ENCODE peak calls at places on chromosomes 11 and 22, in six cellular contexts. E is heart right ventricle; D is fibroblast of lung; M is CD8-positive, alpha-beta T cell; N is IMR-90; B is suprapubic skin. V is an unnamed sample. For H3K36me3 and H3K9me3, the result is how much of the 10 kb centered on the place peaks cover.

GRCh38 chr11:11787305-11788066 is 54.3 kb upstream of the USP47 start:
- DNase-seq in E (peak), D (peak), M (peak), N (peak), B (peak), V (peak)

GRCh38 chr11:64011371-64011770 is 24.4 kb upstream of the FLRT1 start:
- DNase-seq in E (no peak), D (no peak), M (no peak), N (no peak), B (no peak), V (no peak)

GRCh38 chr22:48906177-48906835 is 921.4 kb downstream of the BRD1 start:
- DNase-seq in E (no peak), D (no peak), M (no peak), N (no peak), B (no peak), V (peak)

GRCh38 chr11:69268911-69269310 is 25.0 kb upstream of the MYEOV start:
- DNase-seq in E (no peak), D (no peak), M (no peak), N (no peak), B (no peak), V (no peak)

GRCh38 chr22:28925916-28926315 is 42.5 kb downstream of the ZNRF3 start:
- DNase-seq in E (no peak), D (no peak), M (no peak), N (no peak), B (no peak), V (peak)

GRCh38 chr11:86108146-86108545 is 39.3 kb upstream of the PICALM start:
- DNase-seq in E (no peak), D (no peak), M (no peak), N (no peak), B (no peak), V (no peak)

GRCh38 chr11:70650075-70650909 is 252.0 kb downstream of the CTTN start:
- DNase-seq in E (peak), D (peak), M (no peak), N (peak), B (no peak), V (peak)

GRCh38 chr11:10309163-10310093 is 4.6 kb downstream of the ADM start:
- DNase-seq in E (peak), D (peak), M (no peak), N (peak), B (peak), V (peak)

GRCh38 chr22:42388130-42388797 is 43.9 kb downstream of the NFAM1 start:
- DNase-seq in E (no peak), D (no peak), M (no peak), N (peak), B (no peak), V (no peak)

GRCh38 chr11:121583825-121584224 is 131.1 kb upstream of the SORL1-AS1 start:
- DNase-seq in E (no peak), D (no peak), M (no peak), N (no peak), B (no peak), V (no peak)

GRCh38 chr11:19547044-19547443 is 165.6 kb upstream of the NAV2 start:
- DNase-seq in E (no peak), D (no peak), M (no peak), N (no peak), B (no peak), V (no peak)

GRCh38 chr11:58318532-58318931 is 40.3 kb downstream of the OR5B17 start:
- DNase-seq in E (no peak), D (peak), M (no peak), N (peak), B (no peak), V (no peak)

GRCh38 chr11:24588075-24588474 is 91.2 kb downstream of the LUZP2 start:
- DNase-seq in E (no peak), D (peak), M (no peak), N (peak), B (no peak), V (no peak)

GRCh38 chr11:23570828-23571227 is 710.6 kb upstream of the CCDC179 start:
- DNase-seq in E (no peak), D (peak), M (no peak), N (peak), B (no peak), V (no peak)

GRCh38 chr11:96279421-96280290 is 63.3 kb downstream of the MAML2 start:
- DNase-seq in E (no peak), D (peak), M (no peak), N (peak), B (no peak), V (no peak)

GRCh38 chr11:63505857-63506528 is at the start of gene LGALS12:
- DNase-seq in E (no peak), D (peak), M (no peak), N (no peak), B (no peak), V (peak)

GRCh38 chr22:38767313-38767712 is 11.5 kb upstream of the SUN2 start:
- DNase-seq in E (no peak), D (no peak), M (no peak), N (no peak), B (no peak), V (no peak)

GRCh38 chr11:72838691-72839305 is 24.6 kb downstream of the ATG16L2 start:
- DNase-seq in E (no peak), D (no peak), M (no peak), N (peak), B (no peak), V (no peak)

GRCh38 chr11:61967924-61968757 is 707 bp upstream of the FTH1 start:
- DNase-seq in E (peak), D (peak), M (no peak), N (no peak), B (peak), V (peak)

GRCh38 chr11:970319-970871 is 44.7 kb downstream of the AP2A2 start:
- DNase-seq in E (no peak), D (no peak), M (no peak), N (no peak), B (no peak), V (no peak)

GRCh38 chr11:108565653-108566052 is 27.9 kb downstream of the EXPH5 start:
- DNase-seq in E (no peak), D (no peak), M (no peak), N (no peak), B (no peak), V (no peak)

GRCh38 chr11:111406589-111406988 is 27.5 kb upstream of the POU2AF1 start:
- DNase-seq in E (no peak), D (no peak), M (no peak), N (no peak), B (no peak), V (no peak)

GRCh38 chr11:115674176-115674575 is 170.0 kb upstream of the CADM1 start:
- DNase-seq in E (no peak), D (no peak), M (no peak), N (peak), B (no peak), V (peak)

GRCh38 chr22:27990451-27990840 is 71.4 kb upstream of the PITPNB start:
- DNase-seq in E (no peak), D (no peak), M (no peak), N (no peak), B (peak), V (no peak)

GRCh38 chr11:72222106-72222891 is 2.3 kb upstream of the INPPL1 start:
- DNase-seq in E (no peak), D (no peak), M (no peak), N (no peak), B (no peak), V (peak)

GRCh38 chr11:61728940-61729219 is 23.6 kb upstream of the MYRF start:
- DNase-seq in E (no peak), D (peak), M (no peak), N (peak), B (no peak), V (no peak)

GRCh38 chr11:100777118-100777517 is 90.0 kb downstream of the ARHGAP42 start:
- DNase-seq in E (no peak), D (no peak), M (no peak), N (no peak), B (no peak), V (no peak)

GRCh38 chr22:41847300-41847699 is 14.4 kb downstream of the SREBF2 start:
- DNase-seq in E (no peak), D (no peak), M (no peak), N (no peak), B (no peak), V (no peak)

GRCh38 chr11:77779935-77780334 is 40.6 kb downstream of the RSF1 start:
- DNase-seq in E (no peak), D (peak), M (no peak), N (peak), B (no peak), V (no peak)

GRCh38 chr11:75790986-75791385 is 22.4 kb downstream of the DGAT2 start:
- DNase-seq in E (no peak), D (no peak), M (no peak), N (no peak), B (no peak), V (no peak)

GRCh38 chr22:27880778-27881394 is 38.2 kb downstream of the PITPNB start:
- DNase-seq in E (peak), D (peak), M (no peak), N (peak), B (no peak), V (no peak)

GRCh38 chr11:34680918-34681554 is 60.1 kb downstream of the EHF start:
- DNase-seq in E (no peak), D (peak), M (no peak), N (peak), B (no peak), V (peak)

GRCh38 chr22:48320048-48320655 is 1507.5 kb downstream of the BRD1 start:
- DNase-seq in E (no peak), D (no peak), M (no peak), N (no peak), B (peak), V (no peak)

GRCh38 chr11:34379539-34379938 is 21.7 kb upstream of the ABTB2 start:
- DNase-seq in E (no peak), D (no peak), M (no peak), N (no peak), B (no peak), V (no peak)

GRCh38 chr11:71352748-71353147 is 95.4 kb downstream of the DHCR7 start:
- DNase-seq in E (no peak), D (no peak), M (no peak), N (no peak), B (no peak), V (no peak)

GRCh38 chr11:47399860-47400812 is 8.3 kb upstream of the SLC39A13 start:
- DNase-seq in E (no peak), D (no peak), M (no peak), N (no peak), B (peak), V (peak)

GRCh38 chr22:46798366-46799057 is 36.1 kb downstream of the TBC1D22A start:
- DNase-seq in E (peak), D (peak), M (peak), N (peak), B (peak), V (peak)
- H3K36me3 ChIP-seq in E (half or more), D (under half), M (under half), N (under half), B (half or more), V (under half)

DNA sequence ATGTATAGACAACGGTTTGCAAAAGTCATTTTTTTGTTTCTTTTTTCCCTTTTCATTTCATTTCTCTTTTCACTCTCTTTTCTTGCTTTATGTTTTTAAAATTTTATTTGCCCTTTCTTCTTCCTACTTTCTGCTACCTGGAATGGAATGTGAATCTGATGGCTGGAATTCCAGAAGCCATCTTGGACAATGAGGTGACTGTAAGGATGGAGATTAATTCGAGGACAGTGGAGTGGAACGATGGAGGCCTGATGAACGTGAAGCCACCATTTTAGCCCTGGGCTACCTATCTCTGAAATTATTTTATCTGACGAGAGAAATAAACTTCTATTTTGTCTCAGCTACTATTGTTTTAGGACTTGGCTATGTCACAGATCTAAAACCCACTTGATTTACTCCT is 2.8 kb upstream of the POLA2 start:
- DNase-seq in E (no peak), D (no peak), M (no peak), N (no peak), B (no peak), V (no peak)
- H3K27ac ChIP-seq in E (no peak), D (no peak), M (no peak), N (no peak), B (no peak), V (no peak)

DNA sequence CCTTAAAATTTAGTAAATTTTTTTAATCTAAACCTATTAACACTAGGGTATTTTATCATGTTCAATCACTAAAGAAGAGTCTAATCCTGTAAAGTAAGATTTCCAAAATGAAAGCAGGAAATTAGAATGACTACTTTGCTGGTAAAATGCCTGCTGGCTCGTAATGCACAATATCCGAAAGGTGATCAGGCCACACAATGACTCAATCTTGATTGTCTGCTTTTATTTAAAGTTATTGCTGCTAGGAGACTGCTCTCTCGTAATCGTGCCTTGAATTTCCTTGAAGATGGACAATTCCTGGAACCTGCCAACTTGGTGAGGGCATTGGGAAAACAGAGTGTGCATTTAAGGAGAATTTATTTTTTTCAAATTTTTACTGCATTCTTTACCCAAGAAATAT is 1786.5 kb upstream of the RAG2 start:
- DNase-seq in E (no peak), D (peak), M (no peak), N (no peak), B (no peak), V (no peak)
- H3K9me3 ChIP-seq in E (under half), D (under half), M (under half), N (under half), B (under half), V (under half)

GRCh38 chr22:36339171-36340065 is 48.3 kb downstream of the MYH9 start:
- DNase-seq in E (no peak), D (peak), M (no peak), N (peak), B (no peak), V (no peak)

GRCh38 chr22:36335621-36336020 is 52.1 kb downstream of the MYH9 start:
- DNase-seq in E (no peak), D (no peak), M (no peak), N (no peak), B (no peak), V (no peak)

GRCh38 chr22:36336246-36337182 is 51.3 kb downstream of the MYH9 start:
- DNase-seq in E (no peak), D (no peak), M (no peak), N (no peak), B (no peak), V (no peak)

GRCh38 chr22:36334838-36335603 is 52.7 kb downstream of the MYH9 start:
- DNase-seq in E (no peak), D (peak), M (no peak), N (peak), B (no peak), V (no peak)

GRCh38 chr22:36337365-36338130 is 50.2 kb downstream of the MYH9 start:
- DNase-seq in E (no peak), D (no peak), M (no peak), N (no peak), B (no peak), V (no peak)
- H3K36me3 ChIP-seq in E (half or more), D (under half), M (half or more), N (half or more), B (under half), V (half or more)

GRCh38 chr11:128498846-128499245 is 88.5 kb downstream of the ETS1 start:
- DNase-seq in E (no peak), D (no peak), M (no peak), N (peak), B (no peak), V (no peak)

GRCh38 chr11:128496249-128496648 is 91.1 kb downstream of the ETS1 start:
- DNase-seq in E (no peak), D (no peak), M (no peak), N (no peak), B (no peak), V (no peak)

GRCh38 chr11:128497057-128497957 is 90.1 kb downstream of the ETS1 start:
- DNase-seq in E (peak), D (peak), M (no peak), N (peak), B (no peak), V (peak)

GRCh38 chr11:128494418-128495332 is 92.7 kb downstream of the ETS1 start:
- DNase-seq in E (no peak), D (no peak), M (no peak), N (no peak), B (no peak), V (no peak)

GRCh38 chr11:128496684-128497056 is 90.7 kb downstream of the ETS1 start:
- DNase-seq in E (no peak), D (no peak), M (no peak), N (no peak), B (no peak), V (peak)
- H3K27ac ChIP-seq in E (peak), D (peak), M (no peak), N (peak), B (peak), V (no peak)

V was measured in endodermal cell.